ENCODE peak calls at places on chromosomes 6 and 20, in seven cellular contexts. One of them, this sample, is unnamed. For H3K4me1, the result is how much of the 10 kb centered on the place peaks cover.

GRCh38 chr6:32819729-32820128 is 2.9 kb upstream of the HLA-DOB start:
- DNase-seq in Karpas-422: no peak
- DNase-seq in keratinocyte: no peak
- DNase-seq in heart left ventricle: no peak
- DNase-seq in astrocyte: peak
- DNase-seq in sigmoid colon: no peak
- DNase-seq in GM23248: peak
- DNase-seq in this sample: no peak

GRCh38 chr6:2748183-2748582 is 2.5 kb downstream of the MYLK4 start:
- DNase-seq in Karpas-422: no peak
- DNase-seq in keratinocyte: no peak
- DNase-seq in heart left ventricle: no peak
- DNase-seq in astrocyte: no peak
- DNase-seq in sigmoid colon: no peak
- DNase-seq in GM23248: no peak
- DNase-seq in this sample: no peak

GRCh38 chr6:114039835-114040234 is 68.9 kb upstream of the HDAC2 start:
- DNase-seq in Karpas-422: no peak
- DNase-seq in keratinocyte: no peak
- DNase-seq in heart left ventricle: no peak
- DNase-seq in astrocyte: no peak
- DNase-seq in sigmoid colon: no peak
- DNase-seq in GM23248: no peak
- DNase-seq in this sample: no peak

GRCh38 chr6:149212892-149213786 is 104.4 kb upstream of the TAB2 start:
- DNase-seq in Karpas-422: no peak
- DNase-seq in keratinocyte: no peak
- DNase-seq in heart left ventricle: no peak
- DNase-seq in astrocyte: peak
- DNase-seq in sigmoid colon: no peak
- DNase-seq in GM23248: peak
- DNase-seq in this sample: no peak

GRCh38 chr6:112223070-112223861 is 31.1 kb downstream of the LAMA4 start:
- DNase-seq in Karpas-422: no peak
- DNase-seq in keratinocyte: no peak
- DNase-seq in heart left ventricle: no peak
- DNase-seq in astrocyte: peak
- DNase-seq in sigmoid colon: no peak
- DNase-seq in GM23248: peak
- DNase-seq in this sample: no peak

GRCh38 chr6:119757467-119757866 is 407.9 kb upstream of the MAN1A1 start:
- DNase-seq in Karpas-422: no peak
- DNase-seq in keratinocyte: no peak
- DNase-seq in heart left ventricle: no peak
- DNase-seq in astrocyte: no peak
- DNase-seq in sigmoid colon: no peak
- DNase-seq in GM23248: no peak
- DNase-seq in this sample: no peak

GRCh38 chr6:90284236-90284744 is 12.4 kb downstream of the BACH2 start:
- DNase-seq in Karpas-422: no peak
- DNase-seq in keratinocyte: no peak
- DNase-seq in heart left ventricle: no peak
- DNase-seq in astrocyte: peak
- DNase-seq in sigmoid colon: no peak
- DNase-seq in GM23248: peak
- DNase-seq in this sample: no peak

GRCh38 chr20:21101453-21102251 is 4.5 kb downstream of the LINC00237 start:
- DNase-seq in Karpas-422: no peak
- DNase-seq in keratinocyte: no peak
- DNase-seq in heart left ventricle: peak
- DNase-seq in astrocyte: no peak
- DNase-seq in sigmoid colon: no peak
- DNase-seq in GM23248: peak
- DNase-seq in this sample: peak

GRCh38 chr6:150403458-150404245 is 34.8 kb downstream of the IYD start:
- DNase-seq in Karpas-422: no peak
- DNase-seq in keratinocyte: no peak
- DNase-seq in heart left ventricle: peak
- DNase-seq in astrocyte: peak
- DNase-seq in sigmoid colon: no peak
- DNase-seq in GM23248: peak
- DNase-seq in this sample: no peak

GRCh38 chr20:5888051-5888450 is 62.3 kb downstream of the TRMT6 start:
- DNase-seq in Karpas-422: no peak
- DNase-seq in keratinocyte: no peak
- DNase-seq in heart left ventricle: no peak
- DNase-seq in astrocyte: peak
- DNase-seq in sigmoid colon: no peak
- DNase-seq in GM23248: no peak
- DNase-seq in this sample: no peak

GRCh38 chr6:16104624-16105023 is 24.3 kb upstream of the MYLIP start:
- DNase-seq in Karpas-422: no peak
- DNase-seq in keratinocyte: no peak
- DNase-seq in heart left ventricle: no peak
- DNase-seq in astrocyte: no peak
- DNase-seq in sigmoid colon: no peak
- DNase-seq in GM23248: no peak
- DNase-seq in this sample: no peak

GRCh38 chr6:31776563-31776960 is 566 bp downstream of the VWA7 start:
- DNase-seq in Karpas-422: no peak
- DNase-seq in keratinocyte: no peak
- DNase-seq in heart left ventricle: no peak
- DNase-seq in astrocyte: no peak
- DNase-seq in sigmoid colon: no peak
- DNase-seq in GM23248: peak
- DNase-seq in this sample: no peak

GRCh38 chr20:46564241-46564957 is 13.9 kb upstream of the OCSTAMP start:
- DNase-seq in Karpas-422: no peak
- DNase-seq in keratinocyte: no peak
- DNase-seq in heart left ventricle: no peak
- DNase-seq in astrocyte: no peak
- DNase-seq in sigmoid colon: peak
- DNase-seq in GM23248: no peak
- DNase-seq in this sample: no peak

GRCh38 chr20:46563848-46564197 is 13.4 kb upstream of the OCSTAMP start:
- DNase-seq in Karpas-422: no peak
- DNase-seq in keratinocyte: no peak
- DNase-seq in heart left ventricle: no peak
- DNase-seq in astrocyte: no peak
- DNase-seq in sigmoid colon: peak
- DNase-seq in GM23248: no peak
- DNase-seq in this sample: no peak

GRCh38 chr20:46562009-46562372 is 11.5 kb upstream of the OCSTAMP start:
- DNase-seq in Karpas-422: no peak
- DNase-seq in keratinocyte: no peak
- DNase-seq in heart left ventricle: no peak
- DNase-seq in astrocyte: no peak
- DNase-seq in sigmoid colon: no peak
- DNase-seq in GM23248: no peak
- DNase-seq in this sample: no peak

GRCh38 chr20:46562373-46563169 is 12.1 kb upstream of the OCSTAMP start:
- DNase-seq in Karpas-422: peak
- DNase-seq in keratinocyte: peak
- DNase-seq in heart left ventricle: peak
- DNase-seq in astrocyte: peak
- DNase-seq in sigmoid colon: peak
- DNase-seq in GM23248: peak
- DNase-seq in this sample: no peak

GRCh38 chr20:46563170-46563847 is 12.9 kb upstream of the OCSTAMP start:
- DNase-seq in Karpas-422: no peak
- DNase-seq in keratinocyte: no peak
- DNase-seq in heart left ventricle: no peak
- DNase-seq in astrocyte: no peak
- DNase-seq in sigmoid colon: no peak
- DNase-seq in GM23248: no peak
- DNase-seq in this sample: no peak
- H3K4me3 ChIP-seq in Karpas-422: no peak
- H3K4me3 ChIP-seq in keratinocyte: no peak
- H3K4me3 ChIP-seq in heart left ventricle: no peak
- H3K4me3 ChIP-seq in astrocyte: peak
- H3K4me3 ChIP-seq in sigmoid colon: peak
- H3K4me3 ChIP-seq in GM23248: peak
- H3K4me3 ChIP-seq in this sample: no peak

GRCh38 chr6:44041461-44042260 is 85.6 kb downstream of the MRPL14 start:
- DNase-seq in Karpas-422: no peak
- DNase-seq in keratinocyte: peak
- DNase-seq in heart left ventricle: peak
- DNase-seq in astrocyte: peak
- DNase-seq in sigmoid colon: peak
- DNase-seq in GM23248: peak
- DNase-seq in this sample: no peak

GRCh38 chr6:44039191-44039719 is 88.0 kb downstream of the MRPL14 start:
- DNase-seq in Karpas-422: no peak
- DNase-seq in keratinocyte: no peak
- DNase-seq in heart left ventricle: no peak
- DNase-seq in astrocyte: no peak
- DNase-seq in sigmoid colon: peak
- DNase-seq in GM23248: no peak
- DNase-seq in this sample: peak

GRCh38 chr6:44042261-44043035 is 84.8 kb downstream of the MRPL14 start:
- DNase-seq in Karpas-422: no peak
- DNase-seq in keratinocyte: no peak
- DNase-seq in heart left ventricle: no peak
- DNase-seq in astrocyte: no peak
- DNase-seq in sigmoid colon: peak
- DNase-seq in GM23248: no peak
- DNase-seq in this sample: no peak

GRCh38 chr6:44039839-44040350 is 87.4 kb downstream of the MRPL14 start:
- DNase-seq in Karpas-422: no peak
- DNase-seq in keratinocyte: no peak
- DNase-seq in heart left ventricle: no peak
- DNase-seq in astrocyte: no peak
- DNase-seq in sigmoid colon: peak
- DNase-seq in GM23248: no peak
- DNase-seq in this sample: peak

GRCh38 chr6:44040786-44041185 is 86.5 kb downstream of the MRPL14 start:
- DNase-seq in Karpas-422: no peak
- DNase-seq in keratinocyte: no peak
- DNase-seq in heart left ventricle: no peak
- DNase-seq in astrocyte: no peak
- DNase-seq in sigmoid colon: peak
- DNase-seq in GM23248: no peak
- DNase-seq in this sample: peak
- H3K4me1 ChIP-seq in Karpas-422: under half
- H3K4me1 ChIP-seq in keratinocyte: half or more
- H3K4me1 ChIP-seq in heart left ventricle: under half
- H3K4me1 ChIP-seq in astrocyte: under half
- H3K4me1 ChIP-seq in sigmoid colon: under half
- H3K4me1 ChIP-seq in GM23248: under half
- H3K4me1 ChIP-seq in this sample: under half

DNA sequence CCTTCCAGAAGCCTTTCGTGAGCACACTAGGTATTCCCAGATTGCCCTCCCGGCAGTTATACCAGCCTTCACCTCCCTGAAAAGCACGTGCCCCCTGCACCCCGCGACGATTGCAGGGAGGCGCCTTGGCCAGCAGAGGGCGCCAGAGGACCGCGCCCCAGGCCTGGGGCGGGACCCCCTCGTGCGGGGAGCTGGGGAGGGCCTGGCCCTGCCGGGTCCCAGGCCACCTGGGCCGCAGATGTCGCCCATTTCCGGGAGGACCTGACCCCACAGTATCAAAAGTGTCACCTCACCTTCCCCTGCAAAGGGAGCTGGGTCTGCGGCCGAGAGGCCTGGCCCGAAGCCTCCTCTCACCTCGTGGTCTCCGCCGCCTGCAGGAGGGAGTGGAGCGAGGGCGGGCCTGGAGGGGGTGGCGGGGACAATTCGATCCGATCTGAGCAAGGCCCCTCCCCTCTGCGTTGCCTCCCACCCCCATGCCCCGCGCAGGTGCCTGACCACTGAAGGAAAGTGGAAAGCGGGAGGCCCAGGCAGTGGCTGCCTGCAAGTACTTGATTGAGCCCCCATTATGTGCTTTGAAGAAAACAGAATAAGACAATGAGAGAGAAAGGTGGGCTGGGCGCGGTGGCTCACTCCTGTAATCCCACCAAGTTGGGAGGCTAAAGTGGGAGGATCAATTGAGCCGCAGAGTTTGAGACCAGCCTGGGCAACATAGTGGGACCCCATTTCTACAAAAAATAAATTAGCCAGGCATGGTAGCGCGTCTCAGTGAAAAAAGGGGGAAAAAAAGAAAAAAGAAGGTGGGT is 3.5 kb upstream of the SNAI1 start:
- DNase-seq in Karpas-422: peak
- DNase-seq in keratinocyte: no peak
- DNase-seq in heart left ventricle: peak
- DNase-seq in astrocyte: no peak
- DNase-seq in sigmoid colon: no peak
- DNase-seq in GM23248: peak
- DNase-seq in this sample: peak
- H3K4me3 ChIP-seq in Karpas-422: no peak
- H3K4me3 ChIP-seq in keratinocyte: no peak
- H3K4me3 ChIP-seq in heart left ventricle: no peak
- H3K4me3 ChIP-seq in astrocyte: peak
- H3K4me3 ChIP-seq in sigmoid colon: peak
- H3K4me3 ChIP-seq in GM23248: peak
- H3K4me3 ChIP-seq in this sample: no peak

DNA sequence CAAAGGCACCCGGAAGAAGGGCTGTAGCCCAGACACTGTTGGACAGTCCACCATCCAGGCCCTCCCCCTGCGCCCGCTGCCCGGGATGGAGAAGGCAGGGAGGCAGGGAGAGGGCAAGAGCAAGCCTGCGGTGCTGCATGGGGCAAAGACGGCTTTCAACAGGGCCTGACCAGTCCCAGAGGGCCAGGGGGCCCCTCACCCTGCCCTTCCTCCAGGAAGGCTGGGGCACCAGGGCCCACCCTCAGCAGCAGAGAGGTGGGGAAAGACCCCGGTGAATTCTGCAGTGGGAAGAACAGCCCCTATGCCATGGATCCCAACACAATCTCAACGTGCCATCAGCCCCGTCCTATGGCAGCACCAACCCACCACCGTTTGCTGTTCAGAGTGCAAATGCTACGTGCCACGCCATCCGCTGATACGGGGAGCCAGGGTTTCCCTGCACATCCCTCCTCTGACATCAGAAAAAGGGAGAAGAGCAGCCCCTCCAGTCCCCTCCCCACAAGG is 41.1 kb downstream of the RRBP1 start:
- DNase-seq in Karpas-422: no peak
- DNase-seq in keratinocyte: no peak
- DNase-seq in heart left ventricle: no peak
- DNase-seq in astrocyte: no peak
- DNase-seq in sigmoid colon: no peak
- DNase-seq in GM23248: no peak
- DNase-seq in this sample: no peak
- H3K4me1 ChIP-seq in Karpas-422: under half
- H3K4me1 ChIP-seq in keratinocyte: under half
- H3K4me1 ChIP-seq in heart left ventricle: under half
- H3K4me1 ChIP-seq in astrocyte: under half
- H3K4me1 ChIP-seq in sigmoid colon: under half
- H3K4me1 ChIP-seq in GM23248: under half
- H3K4me1 ChIP-seq in this sample: under half

GRCh38 chr6:168012431-168013249 is 15.2 kb downstream of the KIF25 start:
- DNase-seq in Karpas-422: no peak
- DNase-seq in keratinocyte: no peak
- DNase-seq in heart left ventricle: no peak
- DNase-seq in astrocyte: no peak
- DNase-seq in sigmoid colon: no peak
- DNase-seq in GM23248: no peak
- DNase-seq in this sample: no peak
- H3K4me3 ChIP-seq in Karpas-422: no peak
- H3K4me3 ChIP-seq in keratinocyte: no peak
- H3K4me3 ChIP-seq in heart left ventricle: no peak
- H3K4me3 ChIP-seq in astrocyte: no peak
- H3K4me3 ChIP-seq in sigmoid colon: no peak
- H3K4me3 ChIP-seq in GM23248: no peak
- H3K4me3 ChIP-seq in this sample: no peak

This sample was measured in upper lobe of right lung.